ENCODE peak calls at places on chromosomes 7 and 10, in five cellular contexts. R, Y, U, S and X are unnamed samples.
A peak's percentile ranks its signal among the peaks of the same experiment; 100 is the strongest.

GRCh38 chr7:147412782-147413186 is 1177.8 kb upstream of the C7orf33 start:
- DNase-seq in R (peak; percentile 63), Y (peak; percentile 88), U (no peak), S (no peak), X (no peak)

GRCh38 chr7:5656233-5656632 is 125.2 kb downstream of the RNF216 start:
- DNase-seq in R (no peak), Y (no peak), U (no peak), S (no peak), X (no peak)

GRCh38 chr7:94906035-94906796 is 1.2 kb upstream of the PPP1R9A start:
- DNase-seq in R (no peak), Y (no peak), U (no peak), S (no peak), X (no peak)

GRCh38 chr7:96241834-96242233 is 80.1 kb downstream of the SLC25A13 start:
- DNase-seq in R (no peak), Y (no peak), U (no peak), S (no peak), X (no peak)

GRCh38 chr7:42117201-42117600 is 119.8 kb downstream of the GLI3 start:
- DNase-seq in R (no peak), Y (no peak), U (no peak), S (no peak), X (no peak)

GRCh38 chr7:40133561-40134427 is 628 bp downstream of the MPLKIP start:
- DNase-seq in R (no peak), Y (peak; percentile 64), U (no peak), S (no peak), X (no peak)

GRCh38 chr10:128095023-128095752 is 31.0 kb downstream of the MKI67 start:
- DNase-seq in R (no peak), Y (no peak), U (peak; percentile 27), S (peak; percentile 6), X (no peak)

GRCh38 chr7:16918288-16918895 is 36.6 kb upstream of the AGR3 start:
- DNase-seq in R (no peak), Y (peak; percentile 83), U (peak; percentile 25), S (peak; percentile 54), X (no peak)

GRCh38 chr10:126097558-126098215 is 201.3 kb downstream of the FANK1 start:
- DNase-seq in R (no peak), Y (no peak), U (no peak), S (no peak), X (no peak)

GRCh38 chr10:11164806-11165590 is 147.3 kb downstream of the CELF2 start:
- DNase-seq in R (peak; percentile 23), Y (peak; percentile 10), U (peak; percentile 63), S (peak; percentile 46), X (peak; percentile 11)

GRCh38 chr10:95693331-95693667 is 428 bp downstream of the TCTN3 start:
- DNase-seq in R (no peak), Y (no peak), U (no peak), S (no peak), X (no peak)

GRCh38 chr7:73822319-73823173 is 8.2 kb upstream of the CLDN4 start:
- DNase-seq in R (peak; percentile 67), Y (peak; percentile 90), U (no peak), S (no peak), X (no peak)

GRCh38 chr7:744854-745430 is 17.9 kb upstream of the PRKAR1B start:
- DNase-seq in R (no peak), Y (no peak), U (no peak), S (no peak), X (no peak)

GRCh38 chr10:125023862-125024495 is 82.1 kb downstream of the ZRANB1 start:
- DNase-seq in R (no peak), Y (no peak), U (no peak), S (peak; percentile 71), X (no peak)

GRCh38 chr10:130416334-130416950 is 280.3 kb downstream of the GLRX3 start:
- DNase-seq in R (no peak), Y (no peak), U (no peak), S (no peak), X (no peak)

GRCh38 chr10:124670849-124671248 is 73.3 kb downstream of the FAM53B start:
- DNase-seq in R (no peak), Y (no peak), U (no peak), S (no peak), X (no peak)

GRCh38 chr10:87095241-87095945 is 387 bp downstream of the SHLD2 start:
- DNase-seq in R (peak; percentile 74), Y (peak; percentile 94), U (peak; percentile 84), S (peak; percentile 37), X (no peak)

GRCh38 chr7:140594131-140594691 is 46.4 kb downstream of the DENND2A start:
- DNase-seq in R (no peak), Y (no peak), U (no peak), S (no peak), X (no peak)

GRCh38 chr7:109611656-109612055 is 1042.0 kb downstream of the DNAJB9 start:
- DNase-seq in R (no peak), Y (no peak), U (no peak), S (no peak), X (no peak)

GRCh38 chr7:155162422-155162821 is 92.3 kb downstream of the HTR5A start:
- DNase-seq in R (no peak), Y (no peak), U (no peak), S (no peak), X (no peak)

GRCh38 chr10:124875596-124875995 is 66.3 kb upstream of the ZRANB1 start:
- DNase-seq in R (peak; percentile 2), Y (peak; percentile 55), U (no peak), S (no peak), X (no peak)

GRCh38 chr10:21159669-21160068 is 262.6 kb upstream of the NEBL start:
- DNase-seq in R (no peak), Y (no peak), U (no peak), S (peak; percentile 48), X (no peak)

GRCh38 chr10:21464134-21464533 is 61.3 kb downstream of the SKIDA1 start:
- DNase-seq in R (no peak), Y (no peak), U (no peak), S (no peak), X (no peak)

GRCh38 chr10:71207578-71207977 is 4.8 kb upstream of the UNC5B start:
- DNase-seq in R (no peak), Y (no peak), U (no peak), S (no peak), X (no peak)

GRCh38 chr7:142319970-142320369 is 62.1 kb upstream of the PRSS58 start:
- DNase-seq in R (no peak), Y (no peak), U (peak; percentile 21), S (peak; percentile 12), X (no peak)

GRCh38 chr7:29078286-29078685 is 68.1 kb downstream of the CPVL start:
- DNase-seq in R (no peak), Y (no peak), U (no peak), S (peak; percentile 87), X (no peak)

GRCh38 chr10:50387736-50388081 is 136.4 kb upstream of the ASAH2 start:
- DNase-seq in R (no peak), Y (no peak), U (no peak), S (no peak), X (no peak)

GRCh38 chr10:16184911-16185310 is 251.9 kb upstream of the PTER start:
- DNase-seq in R (no peak), Y (no peak), U (no peak), S (no peak), X (no peak)

GRCh38 chr7:128861957-128862570 is 592 bp upstream of the ATP6V1F start:
- DNase-seq in R (no peak), Y (no peak), U (no peak), S (no peak), X (no peak)

GRCh38 chr10:101631821-101632475 is 43.8 kb downstream of the DPCD start:
- DNase-seq in R (no peak), Y (no peak), U (no peak), S (no peak), X (no peak)

GRCh38 chr7:43757073-43757720 is 1.3 kb upstream of the BLVRA start:
- DNase-seq in R (no peak), Y (no peak), U (no peak), S (no peak), X (no peak)

GRCh38 chr7:107924841-107925490 is 34.0 kb downstream of the DLD start:
- DNase-seq in R (no peak), Y (peak; percentile 63), U (no peak), S (no peak), X (no peak)

GRCh38 chr10:92914478-92915066 is 66.3 kb downstream of the EXOC6 start:
- DNase-seq in R (peak; percentile 16), Y (peak; percentile 80), U (peak; percentile 45), S (peak; percentile 37), X (no peak)

GRCh38 chr7:133353775-133354174 is 100.9 kb downstream of the EXOC4 start:
- DNase-seq in R (no peak), Y (no peak), U (no peak), S (no peak), X (no peak)